ENCODE peak calls at places on chromosome 3, in nine cellular contexts. A is CD8-positive, alpha-beta memory T cell; Q is HFFc6; U is NCI-H345; W is SJSA1; H is stimulated activated CD8-positive, alpha-beta memory T cell treated with anti-CD3 and anti-CD28 coated beads, Interleukin-4, amount 100 ng/mL, for 4 hours; Y is IMR-90; L is GM04503; M is brain pericyte. Z is an unnamed sample.

GRCh38 chr3:110755345-110755744 is 316.3 kb upstream of the NECTIN3 start:
- DNase-seq in A (no peak), Q (no peak), U (no peak), W (no peak), H (no peak), Y (no peak), L (no peak), M (no peak), Z (no peak)

GRCh38 chr3:58039609-58040008 is 31.4 kb downstream of the FLNB start:
- DNase-seq in A (no peak), Q (no peak), U (peak; percentile 13), W (no peak), H (no peak), Y (no peak), L (no peak), M (no peak), Z (no peak)

GRCh38 chr3:112814256-112814655 is 32.4 kb downstream of the CD200R1L start:
- DNase-seq in A (no peak), Q (peak; percentile 66), U (no peak), W (peak; percentile 19), H (no peak), Y (peak; percentile 89), L (peak; percentile 35), M (no peak), Z (no peak)

GRCh38 chr3:135987647-135988046 is 22.1 kb downstream of the PPP2R3A start:
- DNase-seq in A (no peak), Q (no peak), U (no peak), W (no peak), H (no peak), Y (no peak), L (no peak), M (no peak), Z (no peak)

GRCh38 chr3:113648524-113648923 is 47.9 kb downstream of the USF3 start:
- DNase-seq in A (no peak), Q (no peak), U (no peak), W (no peak), H (no peak), Y (no peak), L (no peak), M (no peak), Z (no peak)

GRCh38 chr3:42301446-42302175 is 35.6 kb upstream of the CCK start:
- DNase-seq in A (no peak), Q (no peak), U (no peak), W (no peak), H (no peak), Y (no peak), L (no peak), M (no peak), Z (no peak)

GRCh38 chr3:193053031-193053430 is 135.4 kb upstream of the MB21D2 start:
- DNase-seq in A (no peak), Q (no peak), U (no peak), W (no peak), H (no peak), Y (no peak), L (no peak), M (no peak), Z (no peak)

GRCh38 chr3:184741798-184742675 is 30.2 kb upstream of the MAGEF1 start:
- DNase-seq in A (no peak), Q (no peak), U (no peak), W (no peak), H (no peak), Y (no peak), L (no peak), M (no peak), Z (no peak)

GRCh38 chr3:13262493-13263211 is 157.5 kb downstream of the NUP210 start:
- DNase-seq in A (no peak), Q (no peak), U (no peak), W (no peak), H (no peak), Y (no peak), L (no peak), M (no peak), Z (peak; percentile 64)

GRCh38 chr3:72820405-72820804 is 27.8 kb downstream of the SHQ1 start:
- DNase-seq in A (no peak), Q (peak; percentile 72), U (peak; percentile 15), W (peak; percentile 26), H (no peak), Y (peak; percentile 58), L (peak; percentile 69), M (no peak), Z (no peak)

GRCh38 chr3:159685801-159686200 is 302.8 kb upstream of the IL12A start:
- DNase-seq in A (no peak), Q (no peak), U (no peak), W (no peak), H (no peak), Y (no peak), L (no peak), M (no peak), Z (no peak)